ENCODE peak calls at places on chromosomes 11 and 22, in eight cellular contexts. I, Q, X, Z, G, M, O and C are unnamed samples.

GRCh38 chr22:38953577-38954413 is 3.6 kb upstream of the APOBEC3A start:
- DNase-seq in M (peak; percentile 22), I (no peak), X (no peak), Q (peak; percentile 28), O (no peak), Z (peak; percentile 87), G (peak; percentile 83), C (no peak)

GRCh38 chr22:46758867-46759290 is 3.6 kb upstream of the TBC1D22A start:
- DNase-seq in O (peak; percentile 27), X (peak; percentile 76), G (peak; percentile 64), Z (peak; percentile 81), I (no peak), Q (peak; percentile 58), M (peak; percentile 48), C (no peak)

GRCh38 chr11:72037554-72038311 is 39.0 kb downstream of the IL18BP start:
- DNase-seq in I (no peak), M (no peak), Q (no peak), O (no peak), X (no peak), Z (no peak), G (no peak), C (no peak)

GRCh38 chr11:47986742-47987141 is 6.4 kb downstream of the PTPRJ start:
- DNase-seq in X (no peak), Z (no peak), M (no peak), Q (no peak), O (no peak), I (no peak), G (no peak), C (no peak)

GRCh38 chr11:116928102-116928777 is 90.8 kb upstream of the APOA1 start:
- DNase-seq in G (no peak), O (no peak), X (no peak), Q (no peak), I (no peak), M (no peak), Z (no peak), C (no peak)

GRCh38 chr11:8693010-8693551 is 10.5 kb downstream of the RPL27A start:
- DNase-seq in Q (no peak), X (no peak), M (no peak), I (no peak), G (no peak), O (no peak), Z (peak; percentile 33), C (no peak)

GRCh38 chr11:35549787-35550186 is 24.4 kb upstream of the PAMR1 start:
- DNase-seq in Z (no peak), G (no peak), X (no peak), M (peak; percentile 74), I (no peak), O (no peak), Q (peak; percentile 97), C (no peak)

GRCh38 chr11:92227233-92227593 is 2.6 kb downstream of the FAT3 start:
- DNase-seq in G (no peak), Z (no peak), I (no peak), O (no peak), Q (no peak), X (no peak), M (peak; percentile 15), C (no peak)

GRCh38 chr11:119891392-119891791 is 162.4 kb upstream of the NECTIN1 start:
- DNase-seq in G (no peak), O (no peak), Q (no peak), M (no peak), X (no peak), I (peak; percentile 63), Z (no peak), C (peak; percentile 91)

GRCh38 chr11:94639901-94640721 is 72.9 kb downstream of the PIWIL4 start:
- DNase-seq in M (no peak), O (no peak), X (no peak), G (no peak), I (no peak), Q (no peak), Z (no peak), C (no peak)

GRCh38 chr11:95487938-95488337 is 256.9 kb upstream of the SESN3 start:
- DNase-seq in G (no peak), Z (no peak), O (no peak), Q (no peak), I (no peak), M (no peak), X (no peak), C (no peak)